ENCODE peak calls at places on chromosomes 5 and 9, in four cellular contexts. U, Q, H and W are unnamed samples.

GRCh38 chr9:120394058-120394669 is 185.8 kb downstream of the CDK5RAP2 start:
- DNase-seq in U (no peak), Q (no peak), H (no peak), W (no peak)

GRCh38 chr5:134063421-134063820 is 51.1 kb upstream of the TCF7 start:
- DNase-seq in U (no peak), Q (no peak), H (peak), W (no peak)

GRCh38 chr9:109912082-109912581 is 132.1 kb downstream of the PALM2AKAP2 start:
- DNase-seq in U (no peak), Q (no peak), H (no peak), W (no peak)

GRCh38 chr5:33046091-33046490 is 335.0 kb downstream of the NPR3 start:
- DNase-seq in U (no peak), Q (no peak), H (no peak), W (no peak)

GRCh38 chr5:141863569-141864178 is 14.5 kb downstream of the PCDH1 start:
- DNase-seq in U (no peak), Q (no peak), H (no peak), W (no peak)

GRCh38 chr5:6328173-6328572 is 50.2 kb downstream of the MED10 start:
- DNase-seq in U (no peak), Q (no peak), H (no peak), W (peak)

GRCh38 chr5:59487838-59488729 is 405.4 kb downstream of the PDE4D start:
- DNase-seq in U (no peak), Q (no peak), H (no peak), W (no peak)

GRCh38 chr9:75186767-75187380 is 98.6 kb downstream of the OSTF1 start:
- DNase-seq in U (no peak), Q (peak), H (no peak), W (no peak)

GRCh38 chr9:118891213-118891612 is 478.0 kb downstream of the BRINP1 start:
- DNase-seq in U (no peak), Q (no peak), H (peak), W (no peak)

GRCh38 chr5:159912033-159912800 is 4.1 kb upstream of the ADRA1B start:
- DNase-seq in U (no peak), Q (peak), H (no peak), W (no peak)

GRCh38 chr5:132227235-132227484 is 493 bp downstream of the P4HA2 start:
- DNase-seq in U (no peak), Q (no peak), H (no peak), W (no peak)
- TF ChIP-seq CTCF in U (no peak), Q (no peak), H (no peak), W (peak)

DNA sequence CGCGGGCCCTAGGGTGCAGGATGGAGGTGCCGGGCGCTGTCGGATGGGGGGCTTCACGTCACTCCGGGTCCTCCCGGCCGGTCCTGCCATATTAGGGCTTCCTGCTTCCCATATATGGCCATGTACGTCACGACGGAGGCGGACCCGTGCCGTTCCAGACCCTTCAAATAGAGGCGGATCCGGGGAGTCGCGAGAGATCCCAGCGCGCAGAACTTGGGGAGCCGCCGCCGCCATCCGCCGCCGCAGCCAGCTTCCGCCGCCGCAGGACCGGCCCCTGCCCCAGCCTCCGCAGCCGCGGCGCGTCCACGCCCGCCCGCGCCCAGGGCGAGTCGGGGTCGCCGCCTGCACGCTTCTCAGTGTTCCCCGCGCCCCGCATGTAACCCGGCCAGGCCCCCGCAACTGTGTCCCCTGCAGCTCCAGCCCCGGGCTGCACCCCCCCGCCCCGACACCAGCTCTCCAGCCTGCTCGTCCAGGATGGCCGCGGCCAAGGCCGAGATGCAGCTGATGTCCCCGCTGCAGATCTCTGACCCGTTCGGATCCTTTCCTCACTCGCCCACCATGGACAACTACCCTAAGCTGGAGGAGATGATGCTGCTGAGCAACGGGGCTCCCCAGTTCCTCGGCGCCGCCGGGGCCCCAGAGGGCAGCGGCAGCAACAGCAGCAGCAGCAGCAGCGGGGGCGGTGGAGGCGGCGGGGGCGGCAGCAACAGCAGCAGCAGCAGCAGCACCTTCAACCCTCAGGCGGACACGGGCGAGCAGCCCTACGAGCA is at the start of gene EGR1:
- DNase-seq in U (peak), Q (peak), H (peak), W (peak)
- TF ChIP-seq CTCF in U (no peak), Q (no peak), H (no peak), W (peak)

GRCh38 chr9:122356627-122357026 is 14.2 kb upstream of the PTGS1 start:
- DNase-seq in U (no peak), Q (peak), H (no peak), W (no peak)
- TF ChIP-seq CTCF in U (no peak), Q (no peak), H (peak), W (peak)

GRCh38 chr5:11072556-11072955 is 311.5 kb upstream of the DAP start:
- DNase-seq in U (no peak), Q (no peak), H (no peak), W (no peak)

GRCh38 chr5:11076945-11077613 is 316.0 kb upstream of the DAP start:
- DNase-seq in U (no peak), Q (no peak), H (no peak), W (no peak)

DNA sequence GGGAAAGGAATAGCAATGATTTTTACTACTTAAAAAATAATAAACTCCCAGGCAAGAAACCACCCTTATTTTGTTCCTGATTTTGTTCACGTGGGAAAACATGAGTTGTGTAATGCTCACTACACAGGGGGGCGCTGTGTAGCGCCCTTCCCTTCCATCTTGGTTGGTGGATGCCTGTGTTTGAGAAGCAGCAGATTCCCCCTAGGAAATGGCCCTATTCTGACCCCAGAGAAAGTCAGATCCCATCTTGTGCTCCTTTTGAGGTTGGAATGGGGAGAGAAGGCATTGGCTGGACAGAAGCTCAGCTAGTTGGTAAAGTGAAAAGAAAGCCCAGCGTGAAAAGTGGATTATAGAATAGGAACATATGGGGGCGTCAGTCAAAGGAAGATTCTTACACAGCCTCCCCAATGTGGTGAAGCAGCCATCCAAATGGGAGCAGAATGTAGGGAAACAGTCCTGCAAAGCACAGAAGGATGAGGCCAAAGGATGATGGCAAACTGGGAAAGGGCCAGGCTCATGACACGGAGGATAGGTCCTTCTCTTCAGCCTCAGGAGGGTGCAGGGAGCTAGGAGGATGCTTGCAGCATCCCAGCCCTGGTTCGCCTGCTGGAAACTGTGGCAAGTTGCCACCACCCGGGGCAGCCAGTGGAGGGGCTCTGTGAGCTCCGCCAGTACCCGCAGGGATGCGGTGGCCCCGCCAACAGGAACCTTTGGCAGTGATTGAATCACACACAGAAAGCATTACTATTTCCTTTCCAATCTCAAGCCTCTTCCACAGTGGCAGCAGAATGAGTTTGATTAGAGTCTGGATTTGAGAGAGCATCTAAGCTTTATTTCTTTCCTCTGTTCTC is 314.2 kb upstream of the DAP start:
- DNase-seq in U (no peak), Q (no peak), H (peak), W (no peak)
- TF ChIP-seq CTCF in U (no peak), Q (no peak), H (peak), W (peak)